ENCODE peak calls at places on chromosomes 6 and 20, in six cellular contexts. One of them, this sample, is unnamed.

GRCh38 chr6:110596354-110596753 is 119.9 kb upstream of the SLC22A16 start:
- DNase-seq in epithelial cell of esophagus: no peak
- DNase-seq in heart left ventricle: no peak
- DNase-seq in foreskin fibroblast: no peak
- DNase-seq in prostate gland: no peak
- DNase-seq in omental fat pad: no peak
- DNase-seq in this sample: no peak

GRCh38 chr6:83062225-83062624 is 3.4 kb downstream of the UBE3D start:
- DNase-seq in omental fat pad: no peak
- DNase-seq in prostate gland: no peak
- DNase-seq in epithelial cell of esophagus: no peak
- DNase-seq in foreskin fibroblast: peak
- DNase-seq in heart left ventricle: no peak
- DNase-seq in this sample: no peak

GRCh38 chr20:32524871-32525501 is 60.1 kb downstream of the NOL4L start:
- DNase-seq in epithelial cell of esophagus: peak
- DNase-seq in omental fat pad: no peak
- DNase-seq in heart left ventricle: peak
- DNase-seq in foreskin fibroblast: peak
- DNase-seq in prostate gland: peak
- DNase-seq in this sample: peak

GRCh38 chr6:170236131-170236851 is 54.6 kb downstream of the DLL1 start:
- DNase-seq in prostate gland: no peak
- DNase-seq in omental fat pad: no peak
- DNase-seq in heart left ventricle: no peak
- DNase-seq in epithelial cell of esophagus: no peak
- DNase-seq in foreskin fibroblast: no peak
- DNase-seq in this sample: no peak

GRCh38 chr6:156280131-156280530 is 497.0 kb upstream of the ARID1B start:
- DNase-seq in omental fat pad: no peak
- DNase-seq in foreskin fibroblast: no peak
- DNase-seq in heart left ventricle: no peak
- DNase-seq in epithelial cell of esophagus: no peak
- DNase-seq in prostate gland: no peak
- DNase-seq in this sample: no peak

GRCh38 chr6:43836507-43836906 is 66.5 kb downstream of the VEGFA start:
- DNase-seq in heart left ventricle: no peak
- DNase-seq in epithelial cell of esophagus: peak
- DNase-seq in omental fat pad: no peak
- DNase-seq in prostate gland: no peak
- DNase-seq in foreskin fibroblast: peak
- DNase-seq in this sample: no peak

GRCh38 chr6:136550330-136551071 is at the start of gene MAP7:
- DNase-seq in epithelial cell of esophagus: peak
- DNase-seq in foreskin fibroblast: peak
- DNase-seq in prostate gland: peak
- DNase-seq in heart left ventricle: peak
- DNase-seq in omental fat pad: peak
- DNase-seq in this sample: no peak

GRCh38 chr6:13304101-13304500 is 24.2 kb downstream of the TBC1D7 start:
- DNase-seq in heart left ventricle: no peak
- DNase-seq in epithelial cell of esophagus: no peak
- DNase-seq in omental fat pad: no peak
- DNase-seq in prostate gland: no peak
- DNase-seq in foreskin fibroblast: no peak
- DNase-seq in this sample: no peak

GRCh38 chr20:17613328-17614175 is 43.7 kb downstream of the DSTN start:
- DNase-seq in prostate gland: no peak
- DNase-seq in foreskin fibroblast: no peak
- DNase-seq in heart left ventricle: no peak
- DNase-seq in epithelial cell of esophagus: no peak
- DNase-seq in omental fat pad: no peak
- DNase-seq in this sample: peak

GRCh38 chr6:157089258-157089657 is 234.1 kb downstream of the TMEM242 start:
- DNase-seq in heart left ventricle: no peak
- DNase-seq in omental fat pad: no peak
- DNase-seq in epithelial cell of esophagus: no peak
- DNase-seq in foreskin fibroblast: peak
- DNase-seq in prostate gland: no peak
- DNase-seq in this sample: no peak

GRCh38 chr6:143843689-143844405 is 709 bp downstream of the LTV1 start:
- DNase-seq in foreskin fibroblast: no peak
- DNase-seq in prostate gland: no peak
- DNase-seq in omental fat pad: no peak
- DNase-seq in epithelial cell of esophagus: peak
- DNase-seq in heart left ventricle: no peak
- DNase-seq in this sample: no peak

GRCh38 chr6:36050305-36050704 is 22.7 kb downstream of the MAPK14 start:
- DNase-seq in epithelial cell of esophagus: peak
- DNase-seq in omental fat pad: no peak
- DNase-seq in heart left ventricle: no peak
- DNase-seq in foreskin fibroblast: no peak
- DNase-seq in prostate gland: no peak
- DNase-seq in this sample: no peak

GRCh38 chr6:3571206-3571815 is 114.5 kb upstream of the SLC22A23 start:
- DNase-seq in foreskin fibroblast: no peak
- DNase-seq in heart left ventricle: no peak
- DNase-seq in epithelial cell of esophagus: no peak
- DNase-seq in omental fat pad: no peak
- DNase-seq in prostate gland: no peak
- DNase-seq in this sample: no peak

GRCh38 chr20:34301587-34302311 is 1.4 kb downstream of the AHCY start:
- DNase-seq in foreskin fibroblast: no peak
- DNase-seq in epithelial cell of esophagus: no peak
- DNase-seq in omental fat pad: no peak
- DNase-seq in heart left ventricle: no peak
- DNase-seq in prostate gland: no peak
- DNase-seq in this sample: no peak

GRCh38 chr6:2498224-2498623 is 252.5 kb downstream of the MYLK4 start:
- DNase-seq in omental fat pad: no peak
- DNase-seq in heart left ventricle: no peak
- DNase-seq in prostate gland: no peak
- DNase-seq in foreskin fibroblast: peak
- DNase-seq in epithelial cell of esophagus: peak
- DNase-seq in this sample: no peak

GRCh38 chr6:169530762-169531143 is 171.1 kb downstream of the WDR27 start:
- DNase-seq in heart left ventricle: no peak
- DNase-seq in omental fat pad: no peak
- DNase-seq in foreskin fibroblast: no peak
- DNase-seq in epithelial cell of esophagus: no peak
- DNase-seq in prostate gland: no peak
- DNase-seq in this sample: no peak

GRCh38 chr6:12751694-12752304 is 35.2 kb downstream of the PHACTR1 start:
- DNase-seq in epithelial cell of esophagus: peak
- DNase-seq in foreskin fibroblast: peak
- DNase-seq in omental fat pad: peak
- DNase-seq in heart left ventricle: peak
- DNase-seq in prostate gland: peak
- DNase-seq in this sample: no peak

GRCh38 chr6:99066041-99066440 is 118.3 kb upstream of the FBXL4 start:
- DNase-seq in epithelial cell of esophagus: no peak
- DNase-seq in heart left ventricle: no peak
- DNase-seq in prostate gland: no peak
- DNase-seq in foreskin fibroblast: no peak
- DNase-seq in omental fat pad: no peak
- DNase-seq in this sample: no peak

GRCh38 chr20:59664389-59665055 is 60.2 kb downstream of the PHACTR3 start:
- DNase-seq in omental fat pad: no peak
- DNase-seq in prostate gland: no peak
- DNase-seq in foreskin fibroblast: no peak
- DNase-seq in epithelial cell of esophagus: no peak
- DNase-seq in heart left ventricle: no peak
- DNase-seq in this sample: no peak

DNA sequence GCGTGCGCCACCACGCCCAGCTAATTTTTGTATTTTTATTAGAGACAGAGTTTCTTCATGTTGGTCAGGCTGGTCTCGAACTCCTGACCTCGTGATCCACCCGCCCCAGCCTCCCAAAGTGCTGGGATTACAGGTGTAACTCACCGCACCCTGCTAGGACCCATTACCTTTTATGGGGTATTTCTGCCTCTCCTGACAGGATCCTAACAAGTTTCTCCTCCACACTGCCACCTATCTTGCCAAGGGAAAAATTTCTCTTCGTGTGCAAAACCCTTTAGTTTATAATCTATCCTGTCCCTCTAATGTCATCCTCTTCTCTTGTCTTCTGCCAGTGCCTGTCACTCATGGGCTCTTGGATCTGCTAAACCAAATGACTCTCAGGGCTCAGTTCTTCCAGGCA is 1.9 kb downstream of the STMND1 start:
- DNase-seq in foreskin fibroblast: peak
- DNase-seq in prostate gland: no peak
- DNase-seq in epithelial cell of esophagus: no peak
- DNase-seq in omental fat pad: no peak
- DNase-seq in heart left ventricle: no peak
- DNase-seq in this sample: no peak
- TF ChIP-seq CTCF in foreskin fibroblast: peak
- TF ChIP-seq CTCF in prostate gland: no peak
- TF ChIP-seq CTCF in epithelial cell of esophagus: no peak
- TF ChIP-seq CTCF in omental fat pad: no peak
- TF ChIP-seq CTCF in heart left ventricle: no peak
- TF ChIP-seq CTCF in this sample: peak

GRCh38 chr6:10610289-10610688 is 84.1 kb downstream of the C6orf52 start:
- DNase-seq in omental fat pad: no peak
- DNase-seq in prostate gland: peak
- DNase-seq in epithelial cell of esophagus: no peak
- DNase-seq in foreskin fibroblast: peak
- DNase-seq in heart left ventricle: peak
- DNase-seq in this sample: no peak

GRCh38 chr6:10613077-10613476 is 81.3 kb downstream of the C6orf52 start:
- DNase-seq in prostate gland: peak
- DNase-seq in omental fat pad: no peak
- DNase-seq in foreskin fibroblast: peak
- DNase-seq in heart left ventricle: no peak
- DNase-seq in epithelial cell of esophagus: no peak
- DNase-seq in this sample: no peak

GRCh38 chr6:10609038-10609437 is 85.4 kb downstream of the C6orf52 start:
- DNase-seq in prostate gland: no peak
- DNase-seq in heart left ventricle: no peak
- DNase-seq in epithelial cell of esophagus: no peak
- DNase-seq in foreskin fibroblast: no peak
- DNase-seq in omental fat pad: no peak
- DNase-seq in this sample: no peak

GRCh38 chr6:10613693-10614092 is 80.7 kb downstream of the C6orf52 start:
- DNase-seq in epithelial cell of esophagus: no peak
- DNase-seq in heart left ventricle: no peak
- DNase-seq in omental fat pad: no peak
- DNase-seq in prostate gland: no peak
- DNase-seq in foreskin fibroblast: peak
- DNase-seq in this sample: no peak

GRCh38 chr6:10612161-10612560 is 82.3 kb downstream of the C6orf52 start:
- DNase-seq in prostate gland: no peak
- DNase-seq in epithelial cell of esophagus: no peak
- DNase-seq in heart left ventricle: no peak
- DNase-seq in foreskin fibroblast: no peak
- DNase-seq in omental fat pad: no peak
- DNase-seq in this sample: no peak
- TF ChIP-seq CTCF in prostate gland: no peak
- TF ChIP-seq CTCF in epithelial cell of esophagus: no peak
- TF ChIP-seq CTCF in heart left ventricle: no peak
- TF ChIP-seq CTCF in foreskin fibroblast: no peak
- TF ChIP-seq CTCF in omental fat pad: no peak
- TF ChIP-seq CTCF in this sample: no peak

GRCh38 chr6:105402090-105402980 is 547 bp downstream of the PREP start:
- DNase-seq in epithelial cell of esophagus: peak
- DNase-seq in prostate gland: peak
- DNase-seq in heart left ventricle: peak
- DNase-seq in foreskin fibroblast: peak
- DNase-seq in omental fat pad: no peak
- DNase-seq in this sample: peak
- TF ChIP-seq CTCF in epithelial cell of esophagus: no peak
- TF ChIP-seq CTCF in prostate gland: no peak
- TF ChIP-seq CTCF in heart left ventricle: no peak
- TF ChIP-seq CTCF in foreskin fibroblast: no peak
- TF ChIP-seq CTCF in omental fat pad: no peak
- TF ChIP-seq CTCF in this sample: no peak

DNA sequence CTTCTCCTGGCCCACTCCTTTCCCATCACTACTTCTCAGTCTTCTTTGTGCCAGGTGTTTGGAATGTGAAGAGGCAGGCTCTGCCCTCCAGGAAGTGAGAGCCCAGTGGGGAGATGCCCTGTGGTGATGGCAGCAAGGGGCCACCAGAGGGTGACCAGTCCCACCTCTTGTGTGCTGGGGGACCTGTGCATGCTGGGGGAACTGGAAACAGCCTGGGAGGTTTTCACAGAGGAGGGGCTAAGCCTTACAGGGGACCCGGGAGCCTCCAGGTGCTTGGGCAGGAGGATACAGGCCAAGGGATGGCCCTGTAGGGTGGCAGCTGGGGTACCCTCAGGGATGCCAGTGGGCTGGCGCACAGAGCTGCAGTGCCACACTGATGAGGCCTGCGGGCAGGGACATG is 72.3 kb downstream of the RAMACL start:
- DNase-seq in prostate gland: no peak
- DNase-seq in omental fat pad: no peak
- DNase-seq in heart left ventricle: no peak
- DNase-seq in foreskin fibroblast: no peak
- DNase-seq in epithelial cell of esophagus: no peak
- DNase-seq in this sample: no peak
- TF ChIP-seq CTCF in prostate gland: no peak
- TF ChIP-seq CTCF in omental fat pad: no peak
- TF ChIP-seq CTCF in heart left ventricle: no peak
- TF ChIP-seq CTCF in foreskin fibroblast: peak
- TF ChIP-seq CTCF in epithelial cell of esophagus: no peak
- TF ChIP-seq CTCF in this sample: peak

GRCh38 chr6:159830481-159831372 is 30.7 kb downstream of the PNLDC1 start:
- DNase-seq in foreskin fibroblast: no peak
- DNase-seq in omental fat pad: no peak
- DNase-seq in prostate gland: no peak
- DNase-seq in epithelial cell of esophagus: no peak
- DNase-seq in heart left ventricle: no peak
- DNase-seq in this sample: no peak

GRCh38 chr6:159831373-159831679 is 31.2 kb downstream of the PNLDC1 start:
- DNase-seq in heart left ventricle: no peak
- DNase-seq in epithelial cell of esophagus: no peak
- DNase-seq in prostate gland: no peak
- DNase-seq in omental fat pad: no peak
- DNase-seq in foreskin fibroblast: no peak
- DNase-seq in this sample: no peak

GRCh38 chr6:159833556-159833955 is 33.5 kb downstream of the PNLDC1 start:
- DNase-seq in epithelial cell of esophagus: no peak
- DNase-seq in prostate gland: no peak
- DNase-seq in foreskin fibroblast: peak
- DNase-seq in omental fat pad: no peak
- DNase-seq in heart left ventricle: no peak
- DNase-seq in this sample: no peak

GRCh38 chr6:159833997-159834601 is 34.0 kb downstream of the PNLDC1 start:
- DNase-seq in foreskin fibroblast: no peak
- DNase-seq in epithelial cell of esophagus: no peak
- DNase-seq in prostate gland: no peak
- DNase-seq in omental fat pad: no peak
- DNase-seq in heart left ventricle: no peak
- DNase-seq in this sample: no peak

DNA sequence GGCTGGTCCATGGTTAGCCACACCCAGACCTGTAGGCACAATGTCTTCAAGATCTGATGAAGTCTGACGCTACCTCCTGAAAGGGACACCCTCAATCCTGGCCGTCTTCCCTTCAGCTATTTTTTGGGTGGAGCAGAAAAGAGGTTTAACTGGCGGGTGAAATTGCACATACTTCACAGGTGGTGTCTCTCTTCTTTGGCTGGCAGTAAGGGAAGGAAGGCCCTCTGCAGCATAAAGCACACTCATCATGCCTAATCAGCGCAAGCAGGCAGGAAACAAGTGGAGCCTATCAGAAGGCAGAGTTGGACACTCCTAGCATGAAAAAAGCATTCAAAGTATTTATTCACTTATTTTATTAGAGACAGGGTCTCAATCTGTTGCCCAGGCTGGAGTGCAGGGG is 32.9 kb downstream of the PNLDC1 start:
- DNase-seq in foreskin fibroblast: peak
- DNase-seq in heart left ventricle: no peak
- DNase-seq in omental fat pad: no peak
- DNase-seq in epithelial cell of esophagus: peak
- DNase-seq in prostate gland: no peak
- DNase-seq in this sample: no peak
- TF ChIP-seq CTCF in foreskin fibroblast: no peak
- TF ChIP-seq CTCF in heart left ventricle: no peak
- TF ChIP-seq CTCF in omental fat pad: no peak
- TF ChIP-seq CTCF in epithelial cell of esophagus: peak
- TF ChIP-seq CTCF in prostate gland: no peak
- TF ChIP-seq CTCF in this sample: no peak

This sample was measured in chondrocyte.